ENCODE peak calls at places on chromosomes 4 and X, in eight cellular contexts. B is astrocyte; F is COR-L47; P is A549; Z is tibial nerve; M is globus pallidus; C is hippocampal formation; K is activated T-helper 9 cell treated with anti-CD3 and anti-CD28 coated beads, Interleukin-2, amount 50 U/mL, for 16 hours. R is an unnamed sample.

GRCh38 chr4:6095023-6095817 is 77.0 kb upstream of the C4orf50 start:
- DNase-seq in B (peak; percentile 12), F (no peak), P (no peak), Z (no peak), M (no peak), C (no peak), K (no peak), R (no peak)

GRCh38 chr4:167290684-167291083 is 56.4 kb upstream of the SPOCK3 start:
- DNase-seq in B (peak; percentile 10), F (peak; percentile 38), P (no peak), Z (no peak), M (peak; percentile 51), C (peak; percentile 47), K (no peak), R (no peak)

GRCh38 chr4:39655866-39656265 is 17.2 kb upstream of the SMIM14 start:
- DNase-seq in B (no peak), F (no peak), P (no peak), Z (no peak), M (no peak), C (no peak), K (no peak), R (no peak)

GRCh38 chrX:53048169-53049126 is at the start of gene GPR173:
- DNase-seq in B (peak; percentile 62), F (peak; percentile 42), P (no peak), Z (peak; percentile 17), M (peak; percentile 79), C (peak; percentile 68), K (no peak), R (no peak)

GRCh38 chrX:151082077-151082948 is 94.1 kb upstream of the GPR50 start:
- DNase-seq in B (peak; percentile 7), F (peak; percentile 50), P (peak; percentile 56), Z (peak; percentile 39), M (peak; percentile 27), C (peak; percentile 25), K (peak; percentile 31), R (peak; percentile 70)

GRCh38 chr4:176340871-176341685 is 21.3 kb downstream of the SPCS3 start:
- DNase-seq in B (no peak), F (peak; percentile 43), P (no peak), Z (no peak), M (peak; percentile 55), C (peak; percentile 30), K (no peak), R (no peak)

GRCh38 chr4:94714761-94715160 is 43.0 kb upstream of the BMPR1B start:
- DNase-seq in B (peak; percentile 87), F (no peak), P (no peak), Z (no peak), M (no peak), C (no peak), K (no peak), R (no peak)

GRCh38 chrX:18410038-18410437 is 15.4 kb upstream of the CDKL5 start:
- DNase-seq in B (peak; percentile 19), F (no peak), P (peak; percentile 34), Z (no peak), M (no peak), C (peak; percentile 5), K (no peak), R (peak; percentile 34)

GRCh38 chr4:76199664-76200211 is 13.9 kb downstream of the SCARB2 start:
- DNase-seq in B (peak; percentile 36), F (no peak), P (no peak), Z (no peak), M (peak; percentile 93), C (peak; percentile 88), K (no peak), R (no peak)

GRCh38 chr4:157043131-157043530 is 32.8 kb upstream of the GLRB start:
- DNase-seq in B (peak; percentile 47), F (no peak), P (no peak), Z (no peak), M (no peak), C (no peak), K (no peak), R (peak; percentile 4)

GRCh38 chr4:109945056-109945455 is 32.4 kb downstream of the EGF start:
- DNase-seq in B (no peak), F (no peak), P (peak; percentile 46), Z (no peak), M (no peak), C (no peak), K (no peak), R (no peak)

GRCh38 chrX:36434521-36434920 is 515.0 kb downstream of the CFAP47 start:
- DNase-seq in B (no peak), F (peak; percentile 7), P (no peak), Z (no peak), M (no peak), C (no peak), K (no peak), R (no peak)

GRCh38 chrX:70454441-70455365 is 10.1 kb downstream of the DLG3 start:
- DNase-seq in B (peak; percentile 23), F (peak; percentile 88), P (peak; percentile 57), Z (peak; percentile 34), M (no peak), C (no peak), K (peak; percentile 53), R (peak; percentile 96)

GRCh38 chrX:13893826-13894225 is 76.9 kb upstream of the GPM6B start:
- DNase-seq in B (no peak), F (no peak), P (no peak), Z (no peak), M (no peak), C (no peak), K (no peak), R (no peak)

GRCh38 chr4:74632634-74633033 is 161.7 kb downstream of the BTC start:
- DNase-seq in B (peak; percentile 98), F (no peak), P (no peak), Z (no peak), M (no peak), C (no peak), K (no peak), R (no peak)

GRCh38 chr4:87011340-87012034 is 76.7 kb downstream of the AFF1 start:
- DNase-seq in B (peak; percentile 90), F (no peak), P (peak; percentile 49), Z (no peak), M (no peak), C (no peak), K (no peak), R (no peak)

GRCh38 chrX:110316351-110317078 is 1.4 kb downstream of the AMMECR1 start:
- DNase-seq in B (no peak), F (no peak), P (no peak), Z (no peak), M (peak; percentile 19), C (no peak), K (no peak), R (peak; percentile 0)

GRCh38 chr4:45910511-45910910 is 213.3 kb downstream of the GABRG1 start:
- DNase-seq in B (no peak), F (no peak), P (no peak), Z (no peak), M (no peak), C (no peak), K (no peak), R (no peak)

GRCh38 chr4:139734201-139734874 is 68.7 kb downstream of the MGST2 start:
- DNase-seq in B (peak; percentile 46), F (peak; percentile 20), P (no peak), Z (no peak), M (peak; percentile 24), C (peak; percentile 23), K (no peak), R (no peak)

GRCh38 chr4:175412161-175412560 is 399.9 kb downstream of the GPM6A start:
- DNase-seq in B (peak; percentile 66), F (no peak), P (no peak), Z (no peak), M (no peak), C (no peak), K (no peak), R (no peak)

GRCh38 chr4:41332666-41333065 is 75.9 kb downstream of the UCHL1 start:
- DNase-seq in B (peak; percentile 34), F (no peak), P (no peak), Z (no peak), M (no peak), C (no peak), K (no peak), R (no peak)

GRCh38 chr4:77385124-77385969 is 220.3 kb upstream of the CXCL13 start:
- DNase-seq in B (peak; percentile 39), F (peak; percentile 32), P (peak; percentile 20), Z (peak; percentile 43), M (peak; percentile 55), C (peak; percentile 62), K (peak; percentile 16), R (peak; percentile 58)

GRCh38 chrX:2584216-2584615 is 83.4 kb upstream of the DHRSX start:
- DNase-seq in B (no peak), F (no peak), P (no peak), Z (no peak), M (no peak), C (no peak), K (no peak), R (no peak)

GRCh38 chr4:147340111-147340510 is 140.8 kb upstream of the EDNRA start:
- DNase-seq in B (peak; percentile 83), F (no peak), P (no peak), Z (no peak), M (no peak), C (no peak), K (no peak), R (no peak)

GRCh38 chr4:81452452-81453011 is 19.2 kb downstream of the RASGEF1B start:
- DNase-seq in B (peak; percentile 2), F (no peak), P (no peak), Z (no peak), M (no peak), C (no peak), K (no peak), R (no peak)

GRCh38 chr4:142707397-142707796 is 138.7 kb downstream of the INPP4B start:
- DNase-seq in B (no peak), F (no peak), P (no peak), Z (no peak), M (no peak), C (no peak), K (no peak), R (no peak)

GRCh38 chr4:110618091-110619000 is 4.5 kb downstream of the PITX2 start:
- DNase-seq in B (no peak), F (no peak), P (no peak), Z (no peak), M (no peak), C (no peak), K (no peak), R (no peak)

GRCh38 chrX:17769701-17770269 is 32.5 kb downstream of the SCML1 start:
- DNase-seq in B (no peak), F (no peak), P (no peak), Z (no peak), M (no peak), C (no peak), K (no peak), R (no peak)

GRCh38 chrX:115284877-115285276 is 4.6 kb upstream of the LUZP4 start:
- DNase-seq in B (no peak), F (no peak), P (no peak), Z (no peak), M (no peak), C (no peak), K (no peak), R (no peak)

GRCh38 chrX:72366178-72366577 is 60.5 kb upstream of the CITED1 start:
- DNase-seq in B (no peak), F (no peak), P (no peak), Z (no peak), M (no peak), C (no peak), K (no peak), R (no peak)

GRCh38 chr4:27066591-27066990 is 205.9 kb downstream of the STIM2 start:
- DNase-seq in B (no peak), F (no peak), P (no peak), Z (no peak), M (peak; percentile 11), C (no peak), K (no peak), R (no peak)

GRCh38 chr4:184287697-184288255 is 70.1 kb upstream of the ENPP6 start:
- DNase-seq in B (no peak), F (no peak), P (no peak), Z (no peak), M (peak; percentile 67), C (no peak), K (no peak), R (peak; percentile 83)

GRCh38 chrX:80808160-80808735 is 1.4 kb downstream of the BRWD3 start:
- DNase-seq in B (peak; percentile 55), F (peak; percentile 34), P (peak; percentile 15), Z (peak; percentile 74), M (peak; percentile 89), C (peak; percentile 80), K (peak; percentile 46), R (peak; percentile 71)

GRCh38 chrX:140503714-140504351 is 1.0 kb downstream of the SOX3 start:
- DNase-seq in B (peak; percentile 6), F (no peak), P (no peak), Z (no peak), M (peak; percentile 41), C (peak; percentile 3), K (no peak), R (no peak)

R was measured in Caco-2.